ENCODE peak calls at places on chromosomes 2 and 18, in six cellular contexts. A is stimulated activated CD8-positive, alpha-beta memory T cell treated with anti-CD3 and anti-CD28 coated beads, Interleukin-15, amount 100 ng/mL, for 1 hour; W is cardiac fibroblast; J is HAP-1; C is GM04504; X is dermis microvascular lymphatic vessel endothelial cell. B is an unnamed sample.
A peak's percentile ranks its signal among the peaks of the same experiment; 100 is the strongest.

GRCh38 chr2:168632733-168633132 is 169.7 kb upstream of the NOSTRIN start:
- DNase-seq in A (no peak), W (peak; percentile 89), J (no peak), C (peak; percentile 26), X (peak; percentile 93), B (no peak)

GRCh38 chr2:3134026-3134571 is 243.5 kb downstream of the EIPR1 start:
- DNase-seq in A (no peak), W (no peak), J (no peak), C (no peak), X (no peak), B (no peak)

GRCh38 chr18:10953672-10954071 is 195.7 kb downstream of the PIEZO2 start:
- DNase-seq in A (no peak), W (no peak), J (no peak), C (no peak), X (no peak), B (no peak)

GRCh38 chr2:96505231-96505889 is at the start of gene NEURL3:
- DNase-seq in A (no peak), W (peak; percentile 72), J (no peak), C (no peak), X (peak; percentile 86), B (no peak)

GRCh38 chr2:2244508-2244907 is 86.6 kb downstream of the MYT1L start:
- DNase-seq in A (no peak), W (no peak), J (no peak), C (no peak), X (no peak), B (no peak)

GRCh38 chr2:69202323-69202722 is 184.7 kb downstream of the GFPT1 start:
- DNase-seq in A (no peak), W (no peak), J (no peak), C (no peak), X (no peak), B (no peak)

GRCh38 chr2:16028644-16029043 is 88.3 kb downstream of the MYCN start:
- DNase-seq in A (no peak), W (no peak), J (no peak), C (no peak), X (no peak), B (no peak)

GRCh38 chr2:143261986-143262784 is 133.0 kb downstream of the ARHGAP15 start:
- DNase-seq in A (no peak), W (peak; percentile 15), J (no peak), C (no peak), X (no peak), B (no peak)

GRCh38 chr2:55618025-55618648 is 715 bp upstream of the PPP4R3B start:
- DNase-seq in A (no peak), W (no peak), J (no peak), C (peak; percentile 7), X (no peak), B (no peak)